ENCODE peak calls at places on chromosomes 7 and 10, in five cellular contexts. T is neural progenitor cell, H is SW480, R is HEK293T, J is H7. I is an unnamed sample.

GRCh38 chr7:148545172-148545571 is 45.4 kb upstream of the C7orf33 start:
- DNase-seq in T (no peak), J (no peak), H (no peak), R (no peak), I (no peak)

GRCh38 chr7:141674201-141674671 is 27.7 kb downstream of the DENND11 start:
- DNase-seq in J (peak), R (no peak), T (peak), H (peak), I (no peak)

GRCh38 chr10:82397859-82398258 is 522.9 kb downstream of the NRG3 start:
- DNase-seq in R (no peak), T (peak), H (no peak), J (no peak), I (peak)

GRCh38 chr10:72356987-72357386 is 2.3 kb upstream of the DNAJB12 start:
- DNase-seq in J (no peak), H (no peak), R (no peak), T (no peak), I (no peak)

GRCh38 chr10:47244560-47245500 is 55.2 kb upstream of the GDF10 start:
- DNase-seq in R (no peak), H (no peak), T (no peak), J (no peak), I (no peak)

GRCh38 chr10:5975641-5976473 is 1.5 kb downstream of the IL15RA start:
- DNase-seq in J (no peak), R (no peak), H (peak), T (no peak), I (no peak)

GRCh38 chr7:100827330-100828226 is at the start of gene EPHB4:
- DNase-seq in J (peak), T (peak), H (peak), R (peak), I (no peak)

GRCh38 chr7:93910076-93910994 is 4.0 kb downstream of the GNGT1 start:
- DNase-seq in T (no peak), H (no peak), J (no peak), R (no peak), I (peak)

GRCh38 chr10:10722422-10722821 is 295.2 kb upstream of the CELF2 start:
- DNase-seq in J (no peak), T (no peak), H (no peak), R (no peak), I (no peak)

GRCh38 chr7:77537595-77538185 is 595 bp downstream of the PTPN12 start:
- DNase-seq in H (peak), R (peak), J (peak), T (peak), I (peak)

GRCh38 chr7:113797420-113797995 is 121.3 kb downstream of the PPP1R3A start:
- DNase-seq in T (no peak), R (no peak), H (no peak), J (no peak), I (no peak)

GRCh38 chr10:102729090-102730026 is 14.4 kb upstream of the WBP1L start:
- DNase-seq in T (peak), R (peak), H (peak), J (peak), I (peak)

GRCh38 chr10:121865554-121865953 is 62.3 kb downstream of the ATE1 start:
- DNase-seq in R (peak), J (no peak), T (no peak), H (no peak), I (no peak)

GRCh38 chr10:62093863-62094291 is 174.8 kb downstream of the RTKN2 start:
- DNase-seq in T (no peak), R (no peak), J (no peak), H (peak), I (no peak)

GRCh38 chr10:110498087-110498981 is 627 bp downstream of the DUSP5 start:
- DNase-seq in H (no peak), J (peak), T (peak), R (peak), I (peak)

GRCh38 chr7:34835901-34836300 is 177.9 kb downstream of the NPSR1 start:
- DNase-seq in J (no peak), R (no peak), T (no peak), H (no peak), I (no peak)